ENCODE peak calls at places on chromosomes 5 and 9, in eight cellular contexts. B is AG20443, U is keratinocyte, Z is NCI-H1105, N is brain pericyte, W is T-helper 1 cell, F is choroid plexus epithelial cell, E is hepatic stellate cell. K is an unnamed sample.
A peak's percentile ranks its signal among the peaks of the same experiment; 100 is the strongest.

GRCh38 chr9:2729721-2730120 is 12.4 kb downstream of the KCNV2 start:
- DNase-seq in B (no peak), U (no peak), Z (no peak), N (no peak), W (no peak), F (peak; percentile 47), E (no peak), K (no peak)

GRCh38 chr9:72363226-72363625 is 1.8 kb downstream of the ZFAND5 start:
- DNase-seq in B (no peak), U (no peak), Z (no peak), N (no peak), W (no peak), F (peak; percentile 23), E (no peak), K (peak; percentile 62)

GRCh38 chr9:134177624-134178393 is 13.4 kb upstream of the RNU6ATAC start:
- DNase-seq in B (no peak), U (no peak), Z (no peak), N (no peak), W (no peak), F (no peak), E (no peak), K (no peak)

GRCh38 chr9:93900971-93901861 is 53.9 kb downstream of the BARX1 start:
- DNase-seq in B (no peak), U (no peak), Z (no peak), N (no peak), W (no peak), F (no peak), E (no peak), K (no peak)

GRCh38 chr9:116589392-116590354 is 97.4 kb upstream of the TRIM32 start:
- DNase-seq in B (peak; percentile 62), U (peak; percentile 48), Z (no peak), N (no peak), W (no peak), F (peak; percentile 91), E (peak; percentile 41), K (no peak)

GRCh38 chr9:17609312-17610005 is 30.6 kb downstream of the SH3GL2 start:
- DNase-seq in B (no peak), U (no peak), Z (no peak), N (no peak), W (no peak), F (no peak), E (no peak), K (no peak)

GRCh38 chr9:35658144-35658893 is at the start of gene CCDC107:
- DNase-seq in B (peak; percentile 98), U (no peak), Z (peak; percentile 76), N (peak; percentile 53), W (peak; percentile 79), F (peak; percentile 85), E (peak; percentile 94), K (peak; percentile 95)

GRCh38 chr5:81506378-81506777 is 112.4 kb upstream of the ACOT12 start:
- DNase-seq in B (no peak), U (no peak), Z (no peak), N (no peak), W (no peak), F (no peak), E (no peak), K (peak; percentile 27)

GRCh38 chr9:109766351-109766750 is 13.6 kb upstream of the PALM2AKAP2 start:
- DNase-seq in B (peak; percentile 81), U (peak; percentile 21), Z (no peak), N (no peak), W (no peak), F (peak; percentile 74), E (no peak), K (no peak)

GRCh38 chr9:27865031-27865438 is 291.8 kb upstream of the C9orf72 start:
- DNase-seq in B (peak; percentile 16), U (no peak), Z (peak; percentile 58), N (no peak), W (no peak), F (peak; percentile 49), E (no peak), K (no peak)

GRCh38 chr9:110755179-110755578 is 86.6 kb downstream of the MUSK start:
- DNase-seq in B (no peak), U (no peak), Z (no peak), N (no peak), W (no peak), F (no peak), E (no peak), K (no peak)

GRCh38 chr5:98770911-98771322 is 2.5 kb upstream of the RGMB start:
- DNase-seq in B (no peak), U (no peak), Z (no peak), N (no peak), W (no peak), F (peak; percentile 53), E (no peak), K (no peak)

GRCh38 chr9:14260101-14260500 is 53.8 kb downstream of the NFIB start:
- DNase-seq in B (no peak), U (no peak), Z (no peak), N (no peak), W (no peak), F (no peak), E (no peak), K (no peak)

GRCh38 chr5:99025298-99026045 is 96.7 kb upstream of the CHD1 start:
- DNase-seq in B (no peak), U (no peak), Z (no peak), N (no peak), W (no peak), F (peak; percentile 27), E (no peak), K (no peak)

GRCh38 chr5:177439518-177440053 is 7.0 kb upstream of the PRR7 start:
- DNase-seq in B (no peak), U (no peak), Z (no peak), N (no peak), W (no peak), F (no peak), E (no peak), K (no peak)

GRCh38 chr5:1406681-1407640 is 38.3 kb downstream of the SLC6A3 start:
- DNase-seq in B (no peak), U (no peak), Z (no peak), N (no peak), W (no peak), F (no peak), E (no peak), K (no peak)

GRCh38 chr5:129094924-129095797 is 612 bp downstream of the ISOC1 start:
- DNase-seq in B (peak; percentile 47), U (no peak), Z (peak; percentile 27), N (no peak), W (peak; percentile 32), F (peak; percentile 26), E (peak; percentile 33), K (peak; percentile 59)

GRCh38 chr5:1253456-1254105 is 28.4 kb downstream of the SLC6A18 start:
- DNase-seq in B (no peak), U (no peak), Z (no peak), N (no peak), W (no peak), F (no peak), E (no peak), K (no peak)

GRCh38 chr9:74724317-74724716 is 163.4 kb downstream of the TRPM6 start:
- DNase-seq in B (no peak), U (no peak), Z (no peak), N (no peak), W (no peak), F (no peak), E (no peak), K (no peak)

GRCh38 chr9:129111762-129112151 is 542 bp downstream of the PTPA start:
- DNase-seq in B (peak; percentile 56), U (no peak), Z (no peak), N (no peak), W (peak; percentile 13), F (peak; percentile 58), E (peak; percentile 63), K (no peak)

GRCh38 chr5:44875661-44876250 is 67.0 kb downstream of the MRPS30 start:
- DNase-seq in B (no peak), U (peak; percentile 70), Z (no peak), N (no peak), W (no peak), F (peak; percentile 13), E (no peak), K (no peak)